ENCODE peak calls at places on chromosomes 2 and 18, in four cellular contexts. One of them, this sample, is unnamed.

GRCh38 chr2:85243101-85244072 is 84.4 kb downstream of the TGOLN2 start:
- DNase-seq in adrenal gland: peak
- DNase-seq in uterus: no peak
- DNase-seq in heart right ventricle: peak
- DNase-seq in this sample: no peak

GRCh38 chr18:79900610-79901570 is 50.6 kb downstream of the SLC66A2 start:
- DNase-seq in adrenal gland: peak
- DNase-seq in uterus: no peak
- DNase-seq in heart right ventricle: no peak
- DNase-seq in this sample: peak

GRCh38 chr2:225512469-225512868 is 113.0 kb downstream of the NYAP2 start:
- DNase-seq in adrenal gland: no peak
- DNase-seq in uterus: no peak
- DNase-seq in heart right ventricle: no peak
- DNase-seq in this sample: no peak

GRCh38 chr18:50678651-50679415 is 118.9 kb downstream of the MAPK4 start:
- DNase-seq in adrenal gland: no peak
- DNase-seq in uterus: no peak
- DNase-seq in heart right ventricle: no peak
- DNase-seq in this sample: no peak

GRCh38 chr2:73004889-73005596 is 66.5 kb downstream of the SFXN5 start:
- DNase-seq in adrenal gland: peak
- DNase-seq in uterus: no peak
- DNase-seq in heart right ventricle: no peak
- DNase-seq in this sample: no peak

GRCh38 chr2:24945907-24946306 is 25.8 kb downstream of the DNAJC27 start:
- DNase-seq in adrenal gland: no peak
- DNase-seq in uterus: no peak
- DNase-seq in heart right ventricle: no peak
- DNase-seq in this sample: no peak

GRCh38 chr2:237590272-237591020 is at the start of gene RAB17:
- DNase-seq in adrenal gland: no peak
- DNase-seq in uterus: no peak
- DNase-seq in heart right ventricle: no peak
- DNase-seq in this sample: no peak

GRCh38 chr18:13577091-13577697 is 149.2 kb downstream of the FAM210A start:
- DNase-seq in adrenal gland: no peak
- DNase-seq in uterus: no peak
- DNase-seq in heart right ventricle: no peak
- DNase-seq in this sample: no peak

GRCh38 chr18:62637807-62638687 is 77.3 kb upstream of the PHLPP1 start:
- DNase-seq in adrenal gland: peak
- DNase-seq in uterus: no peak
- DNase-seq in heart right ventricle: no peak
- DNase-seq in this sample: peak

GRCh38 chr2:26523750-26524149 is 45.8 kb upstream of the OTOF start:
- DNase-seq in adrenal gland: no peak
- DNase-seq in uterus: no peak
- DNase-seq in heart right ventricle: no peak
- DNase-seq in this sample: no peak

GRCh38 chr18:33751613-33752221 is 173.7 kb downstream of the ASXL3 start:
- DNase-seq in adrenal gland: no peak
- DNase-seq in uterus: no peak
- DNase-seq in heart right ventricle: no peak
- DNase-seq in this sample: no peak

GRCh38 chr2:85924522-85924921 is 35.7 kb upstream of the ST3GAL5 start:
- DNase-seq in adrenal gland: peak
- DNase-seq in uterus: peak
- DNase-seq in heart right ventricle: peak
- DNase-seq in this sample: peak

GRCh38 chr2:25521665-25522387 is 151.6 kb downstream of the DTNB start:
- DNase-seq in adrenal gland: no peak
- DNase-seq in uterus: peak
- DNase-seq in heart right ventricle: no peak
- DNase-seq in this sample: peak

GRCh38 chr18:9062418-9062751 is 40.1 kb upstream of the NDUFV2 start:
- DNase-seq in adrenal gland: no peak
- DNase-seq in uterus: no peak
- DNase-seq in heart right ventricle: no peak
- DNase-seq in this sample: no peak

DNA sequence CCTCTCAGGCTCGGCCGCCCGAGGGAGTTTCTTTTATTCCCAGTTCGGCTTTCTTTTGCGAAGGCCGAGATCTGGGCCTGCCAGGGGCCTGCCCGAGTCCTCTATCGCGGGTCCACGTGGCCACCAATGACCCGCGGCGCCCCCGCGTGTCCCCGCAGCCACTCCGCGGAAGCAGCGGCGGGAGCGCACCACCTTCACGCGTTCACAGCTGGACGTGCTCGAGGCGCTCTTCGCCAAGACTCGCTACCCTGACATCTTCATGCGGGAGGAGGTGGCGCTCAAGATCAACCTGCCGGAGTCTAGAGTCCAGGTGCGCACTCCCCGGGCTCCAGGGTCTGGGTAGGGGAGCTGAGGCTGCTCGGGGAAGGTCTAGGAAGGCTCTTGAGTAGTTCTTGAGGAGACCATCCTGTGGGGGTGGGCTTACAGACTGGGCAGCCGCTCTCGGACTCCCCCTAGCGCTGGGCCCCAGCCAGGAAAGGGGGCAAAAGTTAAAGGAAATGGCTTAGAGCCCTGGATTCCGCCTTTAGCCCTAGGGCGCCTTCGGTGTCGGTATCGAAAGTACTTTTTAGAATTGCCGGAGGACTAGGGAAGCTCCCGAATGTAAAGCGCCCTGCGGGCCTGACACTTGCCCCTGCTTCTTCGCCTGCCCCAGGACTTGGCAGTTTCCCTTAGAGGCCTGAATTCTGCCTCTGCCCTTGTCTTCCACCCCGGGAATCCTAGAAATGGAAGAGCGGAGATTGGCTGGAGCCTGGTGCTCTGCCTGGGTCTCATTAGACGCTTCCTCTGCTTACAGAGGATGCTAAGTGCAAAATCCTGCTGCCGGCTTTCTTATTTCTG is 3.5 kb downstream of the OTX1 start:
- DNase-seq in adrenal gland: no peak
- DNase-seq in uterus: peak
- DNase-seq in heart right ventricle: no peak
- DNase-seq in this sample: no peak
- TF ChIP-seq CTCF in adrenal gland: no peak
- TF ChIP-seq CTCF in uterus: no peak
- TF ChIP-seq CTCF in heart right ventricle: no peak
- TF ChIP-seq CTCF in this sample: no peak

DNA sequence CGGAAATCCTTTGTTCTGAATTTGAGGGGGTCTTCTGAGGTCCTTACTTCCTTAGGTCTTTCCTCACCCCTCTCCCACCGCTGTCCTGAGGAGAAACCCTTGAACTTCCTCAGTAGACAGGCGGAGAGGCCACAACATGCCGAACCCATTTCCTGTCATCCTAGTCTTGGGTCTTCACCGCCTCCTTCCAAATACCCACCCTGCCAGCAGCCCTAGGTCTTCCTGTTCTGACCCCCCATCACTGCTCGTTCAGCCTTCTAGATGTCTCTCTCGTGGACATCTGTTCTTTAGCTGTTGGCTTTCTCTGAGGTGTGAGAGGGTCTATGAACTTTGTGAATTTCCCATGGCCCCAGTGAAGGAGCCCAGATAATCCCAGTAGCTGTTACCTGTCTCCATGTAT is 27.2 kb upstream of the CYP27A1 start:
- DNase-seq in adrenal gland: no peak
- DNase-seq in uterus: no peak
- DNase-seq in heart right ventricle: no peak
- DNase-seq in this sample: no peak
- H3K27ac ChIP-seq in adrenal gland: no peak
- H3K27ac ChIP-seq in uterus: no peak
- H3K27ac ChIP-seq in heart right ventricle: no peak
- H3K27ac ChIP-seq in this sample: no peak

DNA sequence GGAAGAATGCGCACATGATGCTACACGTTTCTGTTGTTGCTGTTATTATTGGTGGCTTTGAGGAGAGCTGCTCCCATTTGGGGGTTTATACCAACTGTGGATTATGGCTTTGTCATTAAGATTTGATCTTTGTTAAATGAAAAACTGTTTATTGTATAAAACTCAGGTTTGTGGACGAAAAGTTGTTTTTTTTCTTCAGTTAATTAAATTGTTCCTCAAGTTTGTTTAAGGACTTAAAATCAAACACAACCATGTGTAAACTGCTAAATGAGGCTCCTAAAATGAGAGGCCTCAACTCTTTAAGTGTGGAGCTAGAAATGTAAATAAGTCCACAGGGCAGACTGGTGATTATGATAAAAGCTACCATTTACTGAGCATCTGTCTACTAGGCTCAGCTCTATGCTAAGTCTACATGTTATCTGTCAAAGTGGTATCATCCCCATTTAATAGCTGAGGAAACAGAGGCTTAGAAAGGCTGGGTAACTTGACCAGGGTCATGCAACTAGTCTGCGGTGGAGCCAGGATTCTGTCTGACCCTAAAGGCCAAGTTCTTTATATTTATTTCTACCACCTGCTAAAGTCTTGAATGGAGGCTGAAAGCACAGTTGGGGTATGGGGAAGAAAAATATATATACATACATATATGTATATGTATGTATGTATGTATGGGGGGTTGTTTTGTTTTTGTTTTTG is 4.1 kb downstream of the MYCN start:
- DNase-seq in adrenal gland: no peak
- DNase-seq in uterus: no peak
- DNase-seq in heart right ventricle: no peak
- DNase-seq in this sample: no peak
- H3K4me3 ChIP-seq in adrenal gland: no peak
- H3K4me3 ChIP-seq in uterus: no peak
- H3K4me3 ChIP-seq in heart right ventricle: peak
- H3K4me3 ChIP-seq in this sample: no peak

GRCh38 chr2:20254731-20255130 is 29.8 kb upstream of the SDC1 start:
- DNase-seq in adrenal gland: no peak
- DNase-seq in uterus: no peak
- DNase-seq in heart right ventricle: no peak
- DNase-seq in this sample: no peak

GRCh38 chr2:20247084-20247483 is 22.2 kb upstream of the SDC1 start:
- DNase-seq in adrenal gland: no peak
- DNase-seq in uterus: no peak
- DNase-seq in heart right ventricle: no peak
- DNase-seq in this sample: no peak

GRCh38 chr2:20249170-20249569 is 24.2 kb upstream of the SDC1 start:
- DNase-seq in adrenal gland: no peak
- DNase-seq in uterus: no peak
- DNase-seq in heart right ventricle: no peak
- DNase-seq in this sample: no peak

GRCh38 chr2:20250436-20250835 is 25.5 kb upstream of the SDC1 start:
- DNase-seq in adrenal gland: no peak
- DNase-seq in uterus: no peak
- DNase-seq in heart right ventricle: no peak
- DNase-seq in this sample: no peak
- TF ChIP-seq CTCF in adrenal gland: no peak
- TF ChIP-seq CTCF in uterus: no peak
- TF ChIP-seq CTCF in heart right ventricle: no peak
- TF ChIP-seq CTCF in this sample: no peak

GRCh38 chr2:178707471-178707870 is 99.8 kb downstream of the TTN start:
- DNase-seq in adrenal gland: no peak
- DNase-seq in uterus: no peak
- DNase-seq in heart right ventricle: no peak
- DNase-seq in this sample: no peak
- H3K27ac ChIP-seq in adrenal gland: no peak
- H3K27ac ChIP-seq in uterus: no peak
- H3K27ac ChIP-seq in heart right ventricle: no peak
- H3K27ac ChIP-seq in this sample: no peak